ENCODE peak calls at places on chromosome 16, in seven cellular contexts. E is endodermal cell, C is astrocyte, U is colonic mucosa, H is cardiac muscle cell, S is spleen, A is Panc1. I is an unnamed sample. For H3K36me3 and H3K9me3, the result is how much of the 10 kb centered on the place peaks cover.

GRCh38 chr16:5412721-5413120 is 315.1 kb upstream of the EEF2KMT start:
- DNase-seq in E (peak), C (no peak), U (no peak), H (no peak), S (no peak), A (no peak), I (peak)

GRCh38 chr16:50428116-50428515 is 59.3 kb upstream of the BRD7 start:
- DNase-seq in E (no peak), C (no peak), U (no peak), H (peak), S (no peak), A (no peak), I (no peak)

GRCh38 chr16:1054660-1055556 is 17.6 kb upstream of the SSTR5 start:
- DNase-seq in E (peak), C (no peak), U (peak), H (peak), S (no peak), A (no peak), I (peak)

GRCh38 chr16:69820926-69821541 is 58.9 kb downstream of the WWP2 start:
- DNase-seq in E (no peak), C (peak), U (no peak), H (peak), S (no peak), A (no peak), I (peak)

GRCh38 chr16:30969246-30969842 is 11.8 kb downstream of the SETD1A start:
- DNase-seq in E (no peak), C (no peak), U (no peak), H (no peak), S (no peak), A (no peak), I (no peak)

GRCh38 chr16:188674-189073 is 8.4 kb downstream of the HBQ1 start:
- DNase-seq in E (no peak), C (no peak), U (no peak), H (no peak), S (no peak), A (no peak), I (no peak)

GRCh38 chr16:27364493-27365141 is 37.4 kb upstream of the IL21R start:
- DNase-seq in E (no peak), C (no peak), U (peak), H (no peak), S (no peak), A (no peak), I (no peak)

GRCh38 chr16:77353587-77354263 is 81.1 kb downstream of the ADAMTS18 start:
- DNase-seq in E (no peak), C (no peak), U (no peak), H (no peak), S (no peak), A (peak), I (no peak)

GRCh38 chr16:48576927-48577326 is 33.1 kb downstream of the N4BP1 start:
- DNase-seq in E (no peak), C (peak), U (no peak), H (no peak), S (no peak), A (no peak), I (no peak)

GRCh38 chr16:17603614-17604013 is 132.9 kb upstream of the XYLT1 start:
- DNase-seq in E (no peak), C (no peak), U (no peak), H (no peak), S (no peak), A (no peak), I (no peak)

DNA sequence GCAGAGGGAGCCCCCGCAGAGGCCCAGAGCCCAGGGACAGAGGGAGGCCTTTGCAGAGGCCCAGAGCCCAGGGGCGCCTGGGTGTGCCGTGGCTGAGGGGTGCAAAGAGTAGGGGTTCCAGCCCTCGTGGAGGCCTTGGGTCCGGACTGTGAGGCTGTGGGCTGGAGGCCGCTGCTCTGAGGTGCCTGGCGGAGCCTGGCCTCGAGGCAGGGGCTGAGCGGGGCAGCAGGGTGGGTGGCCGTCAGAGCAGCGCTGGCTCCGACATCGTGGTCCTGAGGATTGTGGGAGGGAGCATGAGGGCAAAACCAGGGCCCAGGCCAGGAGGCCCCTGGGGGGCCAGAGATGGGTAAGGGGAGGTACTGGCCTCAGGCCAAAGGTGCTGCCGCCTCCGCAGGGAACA is 33.4 kb downstream of the TSC2 start:
- DNase-seq in E (no peak), C (no peak), U (no peak), H (no peak), S (no peak), A (no peak), I (no peak)
- H3K36me3 ChIP-seq in E (under half), C (under half), U (under half), H (under half), S (half or more), A (under half), I (under half)

DNA sequence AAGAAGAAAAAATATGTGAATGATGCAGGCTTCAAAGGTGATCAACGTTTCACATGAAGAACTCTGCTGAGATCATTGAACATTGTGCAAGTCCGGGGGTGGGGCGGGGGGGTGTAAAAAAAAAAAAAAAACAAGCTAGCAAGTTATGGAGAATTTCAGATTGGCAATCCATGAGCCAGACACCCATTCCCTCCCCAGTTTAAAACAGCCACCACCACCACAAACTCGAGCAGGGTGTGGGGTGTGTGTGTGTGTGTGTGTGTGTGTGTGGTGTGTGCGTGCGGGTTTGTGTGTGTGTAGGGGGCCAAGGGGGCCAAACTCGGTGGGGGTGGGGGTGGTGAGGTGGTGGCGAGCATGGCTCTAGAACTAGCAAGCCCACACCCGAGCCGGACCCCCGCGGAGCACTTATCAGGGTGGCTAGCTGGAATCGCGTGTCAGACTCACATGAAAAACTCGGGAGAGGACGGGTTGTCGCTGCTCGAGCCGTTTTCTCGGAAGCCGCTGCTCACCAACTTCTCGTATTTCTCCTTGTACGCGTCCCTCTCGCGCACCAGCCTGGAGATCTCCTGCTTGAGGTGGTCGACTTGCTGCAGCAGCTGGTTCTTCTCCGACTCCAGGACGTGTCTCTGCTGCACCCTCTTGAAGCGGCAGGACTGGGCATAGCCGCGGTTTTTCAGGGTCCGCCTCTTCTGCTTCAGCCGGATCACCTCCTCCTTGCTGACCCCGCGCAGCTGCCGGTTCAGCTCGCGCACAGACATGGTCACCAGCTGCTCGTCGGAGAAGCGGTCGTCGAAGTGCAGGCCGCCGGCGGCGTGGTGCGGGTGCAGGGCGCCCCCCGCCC is 2.0 kb downstream of the MAF start:
- DNase-seq in E (peak), C (peak), U (peak), H (peak), S (peak), A (no peak), I (peak)
- H3K4me3 ChIP-seq in E (peak), C (peak), U (peak), H (peak), S (peak), A (no peak), I (no peak)

GRCh38 chr16:89221604-89222003 is 4.1 kb downstream of the ZNF778 start:
- DNase-seq in E (no peak), C (no peak), U (no peak), H (no peak), S (no peak), A (no peak), I (no peak)

GRCh38 chr16:89230210-89230609 is 12.7 kb downstream of the ZNF778 start:
- DNase-seq in E (no peak), C (no peak), U (no peak), H (no peak), S (no peak), A (no peak), I (no peak)

GRCh38 chr16:89219365-89219764 is 1.9 kb downstream of the ZNF778 start:
- DNase-seq in E (no peak), C (no peak), U (no peak), H (no peak), S (no peak), A (no peak), I (no peak)

GRCh38 chr16:89222931-89223330 is 5.4 kb downstream of the ZNF778 start:
- DNase-seq in E (no peak), C (no peak), U (no peak), H (no peak), S (no peak), A (no peak), I (no peak)

GRCh38 chr16:89224665-89225064 is 7.2 kb downstream of the ZNF778 start:
- DNase-seq in E (no peak), C (no peak), U (no peak), H (no peak), S (no peak), A (no peak), I (no peak)
- H3K9me3 ChIP-seq in E (under half), C (under half), U (under half), H (under half), S (under half), A (under half), I (under half)

GRCh38 chr16:84782841-84783240 is 36.9 kb upstream of the CRISPLD2 start:
- DNase-seq in E (no peak), C (no peak), U (no peak), H (no peak), S (no peak), A (no peak), I (no peak)

GRCh38 chr16:84778720-84779119 is 41.1 kb upstream of the CRISPLD2 start:
- DNase-seq in E (no peak), C (no peak), U (no peak), H (no peak), S (no peak), A (no peak), I (no peak)

GRCh38 chr16:84777435-84777834 is 42.4 kb upstream of the CRISPLD2 start:
- DNase-seq in E (no peak), C (no peak), U (no peak), H (no peak), S (no peak), A (no peak), I (no peak)

GRCh38 chr16:84780977-84781376 is 38.8 kb upstream of the CRISPLD2 start:
- DNase-seq in E (no peak), C (no peak), U (no peak), H (no peak), S (no peak), A (no peak), I (no peak)

GRCh38 chr16:84780063-84780462 is 39.7 kb upstream of the CRISPLD2 start:
- DNase-seq in E (no peak), C (no peak), U (no peak), H (no peak), S (no peak), A (no peak), I (no peak)
- H3K36me3 ChIP-seq in E (half or more), C (under half), U (under half), H (under half), S (under half), A (under half), I (under half)

GRCh38 chr16:15857779-15858560 is 1.1 kb upstream of the MYH11 start:
- DNase-seq in E (peak), C (peak), U (peak), H (peak), S (no peak), A (no peak), I (peak)

GRCh38 chr16:15856901-15857778 is at the start of gene MYH11:
- DNase-seq in E (peak), C (no peak), U (no peak), H (no peak), S (no peak), A (no peak), I (no peak)

GRCh38 chr16:15855704-15856003 is 1.2 kb downstream of the MYH11 start:
- DNase-seq in E (no peak), C (no peak), U (no peak), H (no peak), S (no peak), A (no peak), I (no peak)

GRCh38 chr16:15854906-15855703 is 1.7 kb downstream of the MYH11 start:
- DNase-seq in E (no peak), C (no peak), U (no peak), H (no peak), S (no peak), A (no peak), I (no peak)

GRCh38 chr16:15856217-15856616 is 611 bp downstream of the MYH11 start:
- DNase-seq in E (no peak), C (no peak), U (no peak), H (no peak), S (no peak), A (no peak), I (no peak)
- H3K4me3 ChIP-seq in E (peak), C (no peak), U (peak), H (no peak), S (peak), A (no peak), I (no peak)

GRCh38 chr16:3295783-3296182 is 9.4 kb downstream of the TIGD7 start:
- DNase-seq in E (no peak), C (no peak), U (no peak), H (no peak), S (no peak), A (no peak), I (no peak)

GRCh38 chr16:3295209-3295608 is 10.0 kb downstream of the TIGD7 start:
- DNase-seq in E (no peak), C (no peak), U (no peak), H (no peak), S (no peak), A (no peak), I (no peak)

GRCh38 chr16:3289998-3290673 is 6.8 kb downstream of the ZNF263 start:
- DNase-seq in E (no peak), C (no peak), U (no peak), H (no peak), S (no peak), A (no peak), I (no peak)

DNA sequence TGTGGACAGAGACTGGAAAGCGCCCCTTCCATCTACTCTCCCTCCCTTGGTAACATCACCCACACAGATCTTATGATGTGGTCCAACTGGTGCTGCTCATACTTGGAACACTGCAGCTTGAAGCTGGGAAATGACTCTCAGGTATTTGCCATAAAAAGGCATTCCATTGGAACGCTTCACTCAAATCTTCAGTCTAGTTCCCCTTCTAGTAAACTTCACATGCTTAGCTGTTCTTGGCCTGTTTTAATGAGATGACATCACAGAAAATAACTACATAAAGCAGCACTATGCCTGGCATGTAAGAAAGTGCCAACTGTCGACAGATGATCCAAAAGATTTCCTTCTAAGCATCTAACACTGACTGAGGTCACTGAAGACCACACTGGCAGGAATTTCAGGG is 9.3 kb downstream of the ZNF263 start:
- DNase-seq in E (no peak), C (peak), U (no peak), H (no peak), S (no peak), A (no peak), I (peak)
- H3K9me3 ChIP-seq in E (half or more), C (half or more), U (under half), H (under half), S (half or more), A (half or more), I (half or more)

DNA sequence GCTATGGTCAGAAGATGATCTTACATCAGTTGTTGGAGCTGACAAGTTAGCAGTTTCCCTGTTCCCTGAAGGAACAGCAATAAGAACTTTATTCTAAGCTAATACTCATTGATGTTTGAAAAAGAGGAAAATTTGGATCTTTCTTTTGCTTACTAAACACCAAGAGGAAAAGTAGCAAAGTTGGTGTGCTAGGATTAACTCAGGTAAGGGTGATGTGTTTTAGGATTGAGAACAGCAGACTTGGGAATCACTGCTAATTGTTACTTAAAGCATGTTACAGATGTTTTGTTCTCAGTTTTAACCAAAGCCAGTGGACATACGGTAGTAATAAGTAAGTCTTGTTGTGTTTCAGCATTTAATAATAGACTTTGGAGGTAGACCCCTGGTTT is 3.7 kb downstream of the SETD6 start:
- DNase-seq in E (no peak), C (no peak), U (no peak), H (no peak), S (no peak), A (no peak), I (no peak)
- H3K36me3 ChIP-seq in E (half or more), C (half or more), U (under half), H (half or more), S (half or more), A (under half), I (half or more)

DNA sequence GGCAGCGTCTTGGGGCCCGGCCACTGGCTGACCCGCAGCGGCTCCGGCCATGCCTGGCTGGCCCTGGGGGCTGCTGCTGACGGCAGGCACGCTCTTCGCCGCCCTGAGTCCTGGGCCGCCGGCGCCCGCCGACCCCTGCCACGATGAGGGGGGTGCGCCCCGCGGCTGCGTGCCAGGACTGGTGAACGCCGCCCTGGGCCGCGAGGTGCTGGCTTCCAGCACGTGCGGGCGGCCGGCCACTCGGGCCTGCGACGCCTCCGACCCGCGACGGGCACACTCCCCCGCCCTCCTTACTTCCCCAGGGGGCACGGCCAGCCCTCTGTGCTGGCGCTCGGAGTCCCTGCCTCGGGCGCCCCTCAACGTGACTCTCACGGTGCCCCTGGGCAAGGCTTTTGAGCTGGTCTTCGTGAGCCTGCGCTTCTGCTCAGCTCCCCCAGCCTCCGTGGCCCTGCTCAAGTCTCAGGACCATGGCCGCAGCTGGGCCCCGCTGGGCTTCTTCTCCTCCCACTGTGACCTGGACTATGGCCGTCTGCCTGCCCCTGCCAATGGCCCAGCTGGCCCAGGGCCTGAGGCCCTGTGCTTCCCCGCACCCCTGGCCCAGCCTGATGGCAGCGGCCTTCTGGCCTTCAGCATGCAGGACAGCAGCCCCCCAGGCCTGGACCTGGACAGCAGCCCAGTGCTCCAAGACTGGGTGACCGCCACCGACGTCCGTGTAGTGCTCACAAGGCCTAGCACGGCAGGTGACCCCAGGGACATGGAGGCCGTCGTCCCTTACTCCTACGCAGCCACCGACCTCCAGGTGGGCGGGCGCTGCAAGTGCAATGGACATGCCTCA is 773 bp downstream of the NTN3 start:
- DNase-seq in E (no peak), C (no peak), U (no peak), H (no peak), S (no peak), A (no peak), I (no peak)
- H3K4me3 ChIP-seq in E (no peak), C (no peak), U (peak), H (peak), S (peak), A (peak), I (no peak)

DNA sequence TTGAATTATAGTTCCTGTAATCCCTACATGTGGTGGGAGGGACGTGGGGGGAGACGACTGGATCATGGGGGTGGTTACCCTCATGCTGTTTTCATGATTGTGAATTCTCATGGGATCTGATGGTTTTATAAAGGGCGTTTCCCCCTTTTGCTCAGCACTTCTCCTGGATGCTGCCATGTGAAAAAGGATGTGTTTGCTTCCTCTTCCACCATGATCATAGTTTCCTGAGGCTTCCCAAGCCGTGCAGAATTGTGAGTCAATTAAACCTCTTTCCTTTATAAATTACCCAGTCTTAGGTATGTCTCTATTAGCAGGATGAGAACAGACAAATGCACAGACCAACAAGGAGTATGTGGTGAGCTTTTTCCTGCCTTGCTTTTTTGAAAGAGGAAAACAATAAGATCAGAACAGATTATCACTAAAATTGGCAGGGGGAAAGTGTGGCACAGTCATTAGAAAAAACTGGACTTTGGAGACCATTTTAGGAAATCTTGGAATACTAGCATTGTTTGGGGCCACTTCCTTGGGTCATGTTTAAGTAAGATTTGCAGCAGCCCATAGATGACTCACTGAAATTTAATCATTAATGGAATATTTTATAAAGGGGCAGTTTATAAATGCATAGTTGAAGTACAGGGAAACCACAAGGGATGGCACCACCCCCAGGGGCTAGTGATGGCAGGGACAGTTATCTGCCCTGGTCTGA is 352.8 kb downstream of the CDH13 start:
- DNase-seq in E (no peak), C (no peak), U (no peak), H (no peak), S (no peak), A (no peak), I (no peak)
- H3K9me3 ChIP-seq in E (under half), C (under half), U (under half), H (under half), S (under half), A (under half), I (under half)